ENCODE peak calls at places on chromosomes 3 and 15, in nine cellular contexts. F, H, B, I, Y, N, T, P and Q are unnamed samples.

GRCh38 chr3:27253831-27254230 is 115.4 kb downstream of the NEK10 start:
- DNase-seq in P (no peak), N (peak; percentile 16), B (peak; percentile 21), Y (peak; percentile 19), I (peak; percentile 32), H (peak; percentile 51), T (no peak), F (peak; percentile 51), Q (peak; percentile 64)

GRCh38 chr3:100097919-100098896 is 16.1 kb downstream of the FILIP1L start:
- DNase-seq in T (no peak), Y (no peak), F (no peak), N (no peak), P (no peak), B (no peak), H (no peak), I (no peak), Q (no peak)

GRCh38 chr3:25480811-25481210 is 52.7 kb downstream of the RARB start:
- DNase-seq in P (no peak), F (no peak), N (no peak), B (no peak), Y (no peak), H (no peak), T (no peak), I (no peak), Q (no peak)

GRCh38 chr15:98727115-98728040 is 79.0 kb downstream of the IGF1R start:
- DNase-seq in T (peak; percentile 88), N (no peak), Y (peak; percentile 72), P (peak; percentile 84), B (peak; percentile 93), I (no peak), F (peak; percentile 93), H (peak; percentile 71), Q (peak; percentile 97)

GRCh38 chr3:158683216-158683975 is 10.9 kb upstream of the LXN start:
- DNase-seq in T (no peak), H (no peak), P (no peak), N (no peak), B (peak; percentile 88), Y (no peak), I (no peak), F (peak; percentile 65), Q (peak; percentile 37)

GRCh38 chr3:16286672-16287604 is 21.9 kb downstream of the OXNAD1 start:
- DNase-seq in H (no peak), N (no peak), I (no peak), T (no peak), B (no peak), P (no peak), Y (no peak), F (no peak), Q (no peak)

GRCh38 chr3:32443471-32443870 is 51.8 kb downstream of the CMTM7 start:
- DNase-seq in H (no peak), I (no peak), Y (no peak), B (peak; percentile 71), P (no peak), N (no peak), T (no peak), F (peak; percentile 86), Q (peak; percentile 65)

GRCh38 chr3:143975549-143976152 is 4.0 kb downstream of the DIPK2A start:
- DNase-seq in T (no peak), Y (no peak), N (no peak), I (no peak), B (peak; percentile 81), F (peak; percentile 88), P (no peak), H (no peak), Q (peak; percentile 81)

GRCh38 chr3:122921791-122922651 is 105.5 kb downstream of the SEMA5B start:
- DNase-seq in T (no peak), B (no peak), Y (peak; percentile 72), F (no peak), P (no peak), H (peak; percentile 53), N (peak; percentile 71), I (peak; percentile 65), Q (no peak)

GRCh38 chr3:76586471-76586870 is 453.4 kb upstream of the ROBO2 start:
- DNase-seq in H (no peak), B (no peak), P (no peak), Y (no peak), I (no peak), N (no peak), F (no peak), T (no peak), Q (no peak)

GRCh38 chr3:101868534-101869464 is 19.5 kb downstream of the NFKBIZ start:
- DNase-seq in H (no peak), N (no peak), P (no peak), T (no peak), F (peak; percentile 61), Y (no peak), B (peak; percentile 58), I (no peak), Q (peak; percentile 75)

GRCh38 chr15:87944051-87944450 is 312.5 kb downstream of the NTRK3 start:
- DNase-seq in H (no peak), F (no peak), P (no peak), B (no peak), N (no peak), Y (no peak), I (no peak), T (no peak), Q (no peak)

GRCh38 chr3:20352547-20353164 is 166.7 kb upstream of the SGO1 start:
- DNase-seq in B (no peak), T (no peak), Y (no peak), N (no peak), H (no peak), F (peak; percentile 54), P (no peak), I (no peak), Q (peak; percentile 19)

GRCh38 chr3:40308725-40309438 is 625 bp upstream of the EIF1B start:
- DNase-seq in T (no peak), Y (no peak), F (no peak), B (no peak), H (no peak), N (peak; percentile 13), I (no peak), P (no peak), Q (no peak)

GRCh38 chr3:124149081-124149480 is 157.2 kb upstream of the ROPN1 start:
- DNase-seq in I (no peak), Y (no peak), P (no peak), H (no peak), T (no peak), N (no peak), F (no peak), B (no peak), Q (no peak)

GRCh38 chr3:120637836-120638559 is 41.9 kb downstream of the NDUFB4 start:
- DNase-seq in B (peak; percentile 40), I (no peak), N (no peak), F (no peak), H (no peak), T (no peak), P (no peak), Y (no peak), Q (no peak)

GRCh38 chr3:122609798-122610559 is 32.5 kb downstream of the PARP15 start:
- DNase-seq in H (no peak), I (peak; percentile 38), N (peak; percentile 82), B (peak; percentile 89), F (peak; percentile 78), Y (no peak), T (no peak), P (no peak), Q (peak; percentile 87)

GRCh38 chr3:46284981-46285683 is 42.9 kb downstream of the CCR3 start:
- DNase-seq in P (no peak), B (no peak), N (no peak), F (no peak), T (no peak), I (peak; percentile 73), Y (no peak), H (no peak), Q (no peak)

GRCh38 chr15:31554261-31554660 is 227.6 kb downstream of the KLF13 start:
- DNase-seq in T (no peak), H (no peak), F (peak; percentile 89), B (peak; percentile 94), N (no peak), Y (no peak), I (no peak), P (peak; percentile 69), Q (peak; percentile 93)

GRCh38 chr3:132351222-132351806 is 34.1 kb downstream of the ACP3 start:
- DNase-seq in Y (no peak), T (no peak), B (no peak), H (no peak), N (no peak), I (no peak), F (no peak), P (no peak), Q (no peak)

GRCh38 chr3:113844622-113845222 is 6.1 kb downstream of the GRAMD1C start:
- DNase-seq in Y (no peak), N (peak; percentile 47), H (no peak), I (no peak), P (no peak), T (no peak), B (peak; percentile 40), F (peak; percentile 68), Q (peak; percentile 51)
- TF ChIP-seq CTCF in Y (peak; percentile 64), N (peak; percentile 26), H (peak; percentile 62), I (peak; percentile 63), P (no peak), T (peak; percentile 57), B (peak; percentile 66), F (peak; percentile 65), Q (peak; percentile 54)

GRCh38 chr3:30934208-30934550 is 39.7 kb upstream of the GADL1 start:
- DNase-seq in P (peak; percentile 18), I (peak; percentile 6), N (no peak), F (peak; percentile 81), Y (no peak), T (no peak), B (peak; percentile 37), H (no peak), Q (peak; percentile 66)
- TF ChIP-seq CTCF in P (peak; percentile 42), I (peak; percentile 22), N (no peak), F (peak; percentile 68), Y (peak; percentile 56), T (no peak), B (peak; percentile 41), H (peak; percentile 39), Q (peak; percentile 67)

DNA sequence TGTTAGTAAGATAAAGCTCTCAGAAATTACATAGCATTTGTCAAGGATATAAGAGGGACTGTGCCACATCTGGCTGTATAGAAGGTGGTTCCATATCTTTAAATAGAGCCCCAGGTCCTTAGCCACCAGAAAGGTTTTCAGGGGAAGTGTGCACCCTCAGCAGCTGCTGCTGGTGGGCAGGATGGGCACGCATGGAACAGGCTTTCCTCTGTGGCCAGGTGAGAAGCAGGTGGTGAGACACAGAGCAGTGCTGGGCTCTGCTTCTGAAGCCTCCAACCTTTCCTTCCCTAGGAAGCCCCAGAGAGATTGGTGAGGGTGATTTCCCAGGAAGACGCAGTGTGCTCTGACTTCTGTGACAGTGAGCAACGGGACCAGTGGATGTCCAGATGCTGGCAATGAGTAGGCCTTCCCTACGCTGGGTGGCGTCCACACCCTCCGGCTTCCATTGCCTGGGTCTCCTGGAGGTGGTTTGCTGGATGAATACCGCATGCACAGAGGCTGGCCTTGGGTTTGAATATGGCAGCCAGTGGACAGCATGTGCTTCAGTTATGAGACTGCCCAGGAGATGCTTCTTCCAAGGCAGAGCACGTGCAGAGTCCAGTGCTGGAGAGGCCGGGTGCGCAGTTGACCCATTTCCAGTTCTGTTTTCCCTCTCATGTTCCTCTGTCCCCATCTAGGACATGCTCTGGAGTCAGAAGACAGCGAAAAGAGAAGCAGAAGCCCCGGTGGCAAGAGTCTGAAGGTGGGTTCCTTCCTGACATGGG is 52.7 kb upstream of the POLG start:
- DNase-seq in H (no peak), Y (no peak), B (no peak), F (no peak), P (no peak), I (no peak), N (no peak), T (no peak), Q (no peak)
- TF ChIP-seq CTCF in H (no peak), Y (no peak), B (no peak), F (no peak), P (no peak), I (no peak), N (no peak), T (no peak), Q (no peak)

GRCh38 chr3:58496206-58496605 is 4.3 kb downstream of the KCTD6 start:
- DNase-seq in I (no peak), T (no peak), H (no peak), Y (no peak), N (no peak), B (no peak), F (no peak), P (no peak), Q (no peak)
- TF ChIP-seq CTCF in I (no peak), T (no peak), H (no peak), Y (no peak), N (no peak), B (no peak), F (no peak), P (no peak), Q (no peak)